ENCODE peak calls at places on chromosomes 2 and 18, in four cellular contexts. E, V, D and H are unnamed samples.
A peak's percentile ranks its signal among the peaks of the same experiment; 100 is the strongest.

GRCh38 chr18:74524097-74524496 is 10.2 kb upstream of the CNDP1 start:
- DNase-seq in V (no peak), E (peak; percentile 37), D (no peak), H (no peak)

GRCh38 chr2:223010641-223011040 is 41.3 kb upstream of the KCNE4 start:
- DNase-seq in E (no peak), D (peak; percentile 75), V (no peak), H (no peak)

GRCh38 chr2:102141915-102142828 is at the start of gene IL1R1:
- DNase-seq in E (peak; percentile 94), D (peak; percentile 98), V (peak; percentile 91), H (peak; percentile 8)

GRCh38 chr2:54773233-54773632 is 49.8 kb downstream of the EML6 start:
- DNase-seq in D (no peak), V (no peak), E (no peak), H (no peak)

GRCh38 chr2:3470166-3470651 is 49.1 kb downstream of the ADI1 start:
- DNase-seq in D (peak; percentile 97), E (peak; percentile 85), V (peak; percentile 92), H (no peak)

GRCh38 chr18:64017870-64018269 is 48.0 kb downstream of the SERPINB8 start:
- DNase-seq in D (no peak), V (no peak), E (no peak), H (no peak)

GRCh38 chr2:211468881-211469280 is 912.5 kb downstream of the CPS1 start:
- DNase-seq in E (no peak), V (no peak), D (no peak), H (no peak)

GRCh38 chr2:215431290-215431689 is 4.6 kb downstream of the FN1 start:
- DNase-seq in D (no peak), E (no peak), V (no peak), H (no peak)

GRCh38 chr2:36701391-36701795 is 4.9 kb downstream of the VIT start:
- DNase-seq in D (no peak), V (no peak), E (no peak), H (no peak)

GRCh38 chr2:10525573-10526265 is 77.6 kb upstream of the ODC1 start:
- DNase-seq in D (peak; percentile 43), E (no peak), V (no peak), H (no peak)

GRCh38 chr18:12960846-12961397 is 13.1 kb downstream of the SEH1L start:
- DNase-seq in E (no peak), D (no peak), V (no peak), H (no peak)

GRCh38 chr2:45901468-45902081 is 250.1 kb downstream of the PRKCE start:
- DNase-seq in D (no peak), V (no peak), E (no peak), H (no peak)

GRCh38 chr2:45896281-45896680 is 244.8 kb downstream of the PRKCE start:
- DNase-seq in E (no peak), D (no peak), V (no peak), H (no peak)

GRCh38 chr2:45895477-45895876 is 244.0 kb downstream of the PRKCE start:
- DNase-seq in E (no peak), V (no peak), D (peak; percentile 89), H (no peak)

GRCh38 chr2:45897836-45898235 is 246.4 kb downstream of the PRKCE start:
- DNase-seq in E (no peak), V (no peak), D (no peak), H (no peak)

DNA sequence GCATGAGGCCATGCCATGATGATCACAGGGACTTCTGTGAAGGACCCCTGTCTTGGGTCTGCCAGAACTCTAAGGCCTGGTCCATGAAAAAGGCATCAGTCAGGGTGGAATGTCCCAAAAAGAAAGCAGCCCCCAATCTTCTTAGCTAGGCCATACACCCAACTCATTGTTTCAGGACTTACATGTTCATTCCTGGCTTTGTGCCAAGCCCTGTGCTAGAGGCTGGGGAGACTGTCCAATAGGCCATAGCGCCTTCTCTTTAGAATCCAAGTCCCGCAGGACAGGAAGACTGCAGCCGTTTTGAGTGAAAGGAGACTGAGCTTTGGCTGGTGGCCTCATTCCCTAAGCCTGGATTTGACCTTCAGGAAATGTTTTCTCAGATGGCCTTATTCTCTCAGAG is 247.3 kb downstream of the PRKCE start:
- DNase-seq in E (no peak), D (no peak), V (no peak), H (no peak)
- H3K27ac ChIP-seq in E (peak overlapping the region; percentile 37), D (no peak overlapping the region), V (no peak overlapping the region), H (no peak overlapping the region)

GRCh38 chr2:230796280-230796862 is 68.4 kb upstream of the ITM2C start:
- DNase-seq in V (no peak), E (no peak), D (no peak), H (no peak)
- H3K27ac ChIP-seq in V (peak overlapping the region; percentile 80), E (no peak overlapping the region), D (peak overlapping the region; percentile 59), H (no peak overlapping the region)

DNA sequence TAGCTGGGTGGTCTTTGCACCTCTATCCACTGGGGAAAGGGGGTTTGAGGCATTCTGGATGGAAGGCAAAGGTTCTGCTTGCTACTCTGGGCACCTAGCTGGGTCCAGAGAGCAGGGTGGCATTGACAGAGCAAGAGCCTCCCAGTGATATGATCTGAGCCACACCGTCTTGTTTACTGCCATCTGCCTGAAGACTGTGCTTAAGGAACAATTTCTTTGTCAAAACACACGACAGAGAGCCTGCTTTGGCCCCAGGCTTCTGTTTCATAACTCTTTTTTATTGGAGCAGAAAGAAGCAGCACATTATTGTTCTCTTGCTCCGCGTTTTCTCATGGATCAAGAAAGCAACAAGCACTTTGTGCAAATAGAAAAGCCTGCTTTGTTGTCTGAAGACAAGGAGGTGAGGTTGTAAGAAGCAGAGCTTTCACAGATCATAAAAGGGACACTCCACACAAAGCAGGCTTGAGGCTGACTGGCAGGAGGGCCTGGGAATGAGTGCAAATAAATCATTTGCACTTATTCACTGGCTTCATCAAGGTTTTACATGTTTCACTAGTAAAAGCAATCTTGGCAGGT is 118.2 kb upstream of the FAM136A start:
- DNase-seq in E (no peak), V (no peak), D (no peak), H (no peak)
- H3K27ac ChIP-seq in E (no peak overlapping the region), V (no peak overlapping the region), D (no peak overlapping the region), H (no peak overlapping the region)

GRCh38 chr18:77377813-77378212 is 128.2 kb downstream of the GALR1 start:
- DNase-seq in D (no peak), E (no peak), V (no peak), H (no peak)

GRCh38 chr18:77376733-77377094 is 127.1 kb downstream of the GALR1 start:
- DNase-seq in E (no peak), V (no peak), D (no peak), H (no peak)

GRCh38 chr18:77379976-77380375 is 130.3 kb downstream of the GALR1 start:
- DNase-seq in E (no peak), D (no peak), V (no peak), H (no peak)

GRCh38 chr18:77374106-77374505 is 124.5 kb downstream of the GALR1 start:
- DNase-seq in D (no peak), E (no peak), V (peak; percentile 66), H (no peak)

DNA sequence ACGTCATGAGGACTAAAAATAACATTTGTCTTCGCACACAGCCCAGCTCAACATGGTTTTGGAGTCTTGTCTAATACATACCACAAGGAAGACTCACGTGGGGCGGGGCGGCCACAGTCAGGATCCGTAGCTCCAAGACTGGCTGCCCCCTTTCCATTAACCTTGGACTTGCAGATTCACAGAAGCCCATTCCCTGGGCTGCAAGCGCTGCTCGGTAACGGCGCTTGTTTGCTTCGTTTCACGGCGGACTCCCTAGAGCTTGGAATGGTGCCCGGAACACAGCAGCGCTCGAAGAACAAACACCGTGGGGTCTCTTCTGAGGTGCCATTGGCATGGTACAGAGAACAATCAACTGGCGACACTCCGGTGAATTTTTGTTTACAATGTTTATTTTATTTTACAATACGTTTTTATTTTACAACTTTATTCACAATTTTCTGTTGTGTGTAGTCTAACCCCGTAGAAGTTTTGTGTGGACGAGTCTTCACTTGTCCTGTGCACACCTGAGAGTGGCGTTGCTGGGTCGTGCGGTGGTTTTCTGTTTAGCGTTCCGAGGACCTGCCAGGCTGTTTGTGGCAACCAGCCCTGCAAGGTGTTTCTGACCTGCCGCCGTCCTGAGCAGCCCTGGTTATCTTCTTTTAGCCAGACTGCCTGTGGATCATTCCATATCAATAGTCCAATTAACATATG is 126.5 kb downstream of the GALR1 start:
- DNase-seq in D (no peak), E (no peak), V (no peak), H (peak; percentile 15)
- H3K27ac ChIP-seq in D (no peak overlapping the region), E (no peak overlapping the region), V (no peak overlapping the region), H (no peak overlapping the region)

GRCh38 chr2:176552456-176553135 is 283.4 kb downstream of the MTX2 start:
- DNase-seq in V (no peak), D (peak; percentile 75), E (no peak), H (no peak)

GRCh38 chr2:176555781-176556180 is 286.5 kb downstream of the MTX2 start:
- DNase-seq in V (no peak), D (no peak), E (no peak), H (no peak)

GRCh38 chr2:176555112-176555511 is 285.9 kb downstream of the MTX2 start:
- DNase-seq in E (no peak), V (no peak), D (no peak), H (no peak)

GRCh38 chr2:176553685-176554106 is 284.5 kb downstream of the MTX2 start:
- DNase-seq in D (no peak), E (peak; percentile 76), V (peak; percentile 73), H (peak; percentile 43)

GRCh38 chr2:176554107-176555048 is 285.1 kb downstream of the MTX2 start:
- DNase-seq in E (no peak), D (no peak), V (no peak), H (no peak)
- H3K27ac ChIP-seq in E (no peak overlapping the region), D (peak overlapping the region; percentile 90), V (peak overlapping the region; percentile 57), H (no peak overlapping the region)